ENCODE peak calls at places on chromosomes 16 and 17, in four cellular contexts. Z is CD8-positive, alpha-beta memory T cell; D is HCT116; W is fibroblast of mammary gland. O is an unnamed sample.
A peak's percentile ranks its signal among the peaks of the same experiment; 100 is the strongest.

GRCh38 chr16:29959293-29959692 is 2.6 kb upstream of the TMEM219 start:
- DNase-seq in D (no peak), Z (no peak), W (no peak), O (no peak)

GRCh38 chr17:2400877-2401425 is at the start of gene MNT:
- DNase-seq in D (peak; percentile 82), Z (peak; percentile 97), W (peak; percentile 90), O (peak; percentile 96)

GRCh38 chr16:27228621-27229501 is 25.5 kb downstream of the KDM8 start:
- DNase-seq in W (no peak), D (no peak), Z (no peak), O (no peak)

GRCh38 chr16:81737885-81738536 is 41.1 kb upstream of the PLCG2 start:
- DNase-seq in Z (peak; percentile 77), D (peak; percentile 79), W (peak; percentile 66), O (peak; percentile 45)

GRCh38 chr17:77687921-77688320 is 270.6 kb upstream of the TNRC6C start:
- DNase-seq in Z (no peak), D (no peak), W (no peak), O (no peak)

GRCh38 chr17:79874329-79874981 is 35.2 kb upstream of the CBX4 start:
- DNase-seq in D (peak; percentile 72), W (peak; percentile 26), Z (peak; percentile 4), O (peak; percentile 49)

GRCh38 chr17:27578718-27579085 is 52.3 kb upstream of the LGALS9 start:
- DNase-seq in D (no peak), Z (no peak), W (no peak), O (no peak)

GRCh38 chr17:77163001-77163400 is 22.2 kb downstream of the SEC14L1 start:
- DNase-seq in Z (no peak), D (no peak), W (peak; percentile 22), O (no peak)

GRCh38 chr16:76162046-76162445 is 115.2 kb upstream of the CNTNAP4 start:
- DNase-seq in Z (no peak), D (no peak), W (no peak), O (no peak)

GRCh38 chr16:7315813-7316212 is 16.8 kb upstream of the RBFOX1 start:
- DNase-seq in W (no peak), D (no peak), Z (no peak), O (no peak)

GRCh38 chr16:84555418-84556196 is 51.1 kb upstream of the MEAK7 start:
- DNase-seq in W (no peak), Z (no peak), D (no peak), O (no peak)

GRCh38 chr16:27867122-27868110 is 196.1 kb downstream of the GSG1L start:
- DNase-seq in W (peak; percentile 59), Z (peak; percentile 48), D (peak; percentile 86), O (peak; percentile 51)

GRCh38 chr17:77453613-77454559 is 313.1 kb downstream of the SEC14L1 start:
- DNase-seq in Z (peak; percentile 57), W (no peak), D (no peak), O (no peak)

GRCh38 chr16:66366433-66367299 is at the start of gene CDH5:
- DNase-seq in D (no peak), Z (no peak), W (no peak), O (no peak)

GRCh38 chr17:74485012-74485743 is 18.7 kb downstream of the CD300A start:
- DNase-seq in Z (no peak), D (no peak), W (no peak), O (no peak)

GRCh38 chr16:2471016-2471652 is at the start of gene NTN3:
- DNase-seq in Z (no peak), D (no peak), W (no peak), O (no peak)

GRCh38 chr16:12920739-12921138 is 19.3 kb downstream of the SHISA9 start:
- DNase-seq in W (no peak), D (no peak), Z (no peak), O (no peak)

GRCh38 chr17:32881054-32881453 is 4.1 kb upstream of the MYO1D start:
- DNase-seq in Z (no peak), W (peak; percentile 74), D (no peak), O (peak; percentile 17)

GRCh38 chr17:78343099-78343432 is 16.8 kb downstream of the SOCS3 start:
- DNase-seq in Z (no peak), D (peak; percentile 45), W (peak; percentile 90), O (peak; percentile 94)

GRCh38 chr16:11620243-11621003 is 33.7 kb upstream of the LITAF start:
- DNase-seq in W (no peak), Z (no peak), D (no peak), O (no peak)

GRCh38 chr16:11562941-11563340 is 23.8 kb downstream of the LITAF start:
- DNase-seq in W (no peak), Z (peak; percentile 46), D (no peak), O (no peak)

GRCh38 chr17:60554377-60554788 is 28.3 kb upstream of the APPBP2 start:
- DNase-seq in D (no peak), Z (no peak), W (peak; percentile 85), O (peak; percentile 82)

GRCh38 chr16:1125471-1125870 is 27.4 kb upstream of the CACNA1H start:
- DNase-seq in D (peak; percentile 43), W (peak; percentile 28), Z (no peak), O (no peak)

GRCh38 chr16:87231295-87231694 is 85.9 kb downstream of the C16orf95 start:
- DNase-seq in Z (no peak), D (no peak), W (no peak), O (no peak)

GRCh38 chr16:70770291-70770967 is 30.5 kb downstream of the VAC14 start:
- DNase-seq in D (no peak), W (no peak), Z (no peak), O (no peak)

GRCh38 chr16:9364721-9365693 is 273.6 kb downstream of the HAPSTR1 start:
- DNase-seq in D (no peak), W (no peak), Z (no peak), O (no peak)

GRCh38 chr16:84233748-84234147 is 6.1 kb downstream of the KCNG4 start:
- DNase-seq in D (no peak), W (no peak), Z (no peak), O (no peak)

GRCh38 chr17:69018687-69019086 is 42.0 kb downstream of the ABCA9 start:
- DNase-seq in Z (no peak), W (no peak), D (no peak), O (no peak)

GRCh38 chr16:79286646-79287423 is 313.7 kb downstream of the MAF start:
- DNase-seq in D (no peak), W (no peak), Z (peak; percentile 26), O (no peak)

GRCh38 chr16:14302399-14303181 is 231.5 kb downstream of the MRTFB start:
- DNase-seq in D (no peak), Z (no peak), W (no peak), O (peak; percentile 52)
- H3K4me3 ChIP-seq in D (peak overlapping the region; percentile 70), Z (peak overlapping the region; percentile 43), W (peak overlapping the region; percentile 84), O (peak overlapping the region; percentile 89)

DNA sequence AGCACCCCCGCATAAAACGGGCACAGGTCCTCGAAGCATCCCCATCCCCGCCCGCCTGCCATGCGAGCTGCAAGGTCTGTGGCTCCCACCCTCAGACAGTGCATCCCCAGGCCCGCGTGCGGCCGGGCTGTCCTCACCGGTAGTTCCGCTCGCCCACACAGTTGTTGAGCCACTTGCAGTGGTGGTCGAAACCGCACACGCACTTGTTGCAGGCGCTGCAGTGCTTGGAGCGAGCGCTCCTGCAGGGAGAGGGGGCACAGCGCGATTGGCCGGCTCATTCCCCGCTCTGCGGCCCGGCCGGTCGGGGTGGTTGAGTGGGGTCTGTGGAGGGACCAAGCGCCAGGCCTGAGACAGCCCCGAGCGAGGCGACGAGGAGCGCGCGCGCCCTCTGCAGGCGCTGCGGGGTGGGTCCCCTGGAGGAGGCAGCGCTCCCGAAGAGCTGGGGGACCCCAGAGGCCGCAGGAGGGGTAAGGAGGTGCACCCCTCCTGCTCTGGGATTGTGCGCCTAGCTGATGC is 6.0 kb upstream of the TPPP3 start:
- DNase-seq in W (no peak), D (no peak), Z (peak; percentile 28), O (peak; percentile 48)
- H3K4me3 ChIP-seq in W (no peak overlapping the region), D (no peak overlapping the region), Z (no peak overlapping the region), O (no peak overlapping the region)

GRCh38 chr17:38510424-38511125 is 82.3 kb downstream of the ARHGAP23 start:
- DNase-seq in Z (no peak), D (no peak), W (no peak), O (no peak)
- H3K4me3 ChIP-seq in Z (no peak overlapping the region), D (no peak overlapping the region), W (no peak overlapping the region), O (no peak overlapping the region)

DNA sequence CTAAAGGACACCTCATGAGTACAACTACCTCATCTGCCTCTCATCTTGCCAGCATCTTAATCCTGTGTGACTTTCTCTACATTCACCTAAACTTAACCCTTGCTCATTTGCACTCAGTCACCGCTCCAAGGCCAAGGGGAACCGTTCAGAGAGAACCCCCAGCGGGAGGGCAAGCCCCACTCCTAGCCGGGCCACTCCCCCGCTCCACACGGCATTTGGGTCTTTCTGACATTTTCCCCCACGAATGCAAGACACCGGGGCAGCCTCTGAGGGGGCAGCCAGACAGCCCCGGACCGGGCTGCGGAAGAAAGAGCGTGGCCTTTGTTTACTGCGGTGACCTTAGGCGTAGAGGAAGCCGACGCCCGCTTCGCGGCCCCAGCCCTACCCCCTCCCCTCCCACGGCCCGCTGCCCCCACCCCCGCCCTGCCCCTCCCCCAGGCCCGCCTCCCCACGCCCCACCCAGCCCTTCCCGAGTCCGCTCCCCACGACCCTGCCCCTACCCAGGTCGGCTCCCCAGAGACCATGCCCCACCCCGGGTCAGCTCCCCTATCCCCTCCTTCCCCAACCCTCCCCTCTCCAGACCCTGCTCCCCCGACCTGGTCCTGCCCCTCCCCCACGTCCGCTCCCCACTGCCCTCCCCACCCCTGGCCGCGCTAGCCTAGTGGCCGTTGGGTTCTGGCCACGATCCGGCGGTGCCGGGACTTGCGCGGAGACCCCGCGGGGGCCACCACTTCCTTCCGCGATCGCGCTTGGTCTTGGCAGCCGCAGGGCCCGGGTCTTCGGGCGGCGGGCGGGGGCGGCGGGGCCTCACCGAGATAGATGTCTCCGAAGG is 789 bp downstream of the CSNK1D start:
- DNase-seq in Z (peak; percentile 37), W (no peak), D (no peak), O (peak; percentile 29)
- H3K4me3 ChIP-seq in Z (peak overlapping the region; percentile 68), W (peak overlapping the region; percentile 80), D (peak overlapping the region; percentile 77), O (peak overlapping the region; percentile 90)

O was measured in foreskin fibroblast.